ENCODE peak calls at places on chromosomes 4 and X, in nine cellular contexts. R is caudate nucleus, N is mammary epithelial cell, T is RKO, P is astrocyte, W is retina, F is NCI-H1436, H is H4, L is fibroblast of mammary gland. Q is an unnamed sample.

GRCh38 chrX:113330416-113330815 is 489.8 kb upstream of the AMOT start:
- DNase-seq in R (no peak), T (no peak), H (no peak), F (no peak), W (no peak), L (peak), N (peak), P (no peak), Q (no peak)

GRCh38 chrX:151694661-151695582 is at the start of gene PRRG3:
- DNase-seq in H (no peak), T (no peak), L (no peak), W (peak), F (no peak), R (no peak), P (no peak), N (no peak), Q (no peak)

GRCh38 chr4:29243054-29243453 is 1477.1 kb upstream of the PCDH7 start:
- DNase-seq in N (no peak), H (no peak), R (no peak), F (no peak), P (no peak), T (no peak), W (no peak), L (no peak), Q (no peak)

GRCh38 chr4:168501407-168501806 is 4.6 kb downstream of the PALLD start:
- DNase-seq in W (no peak), P (no peak), H (no peak), R (no peak), N (no peak), L (no peak), T (no peak), F (no peak), Q (no peak)

GRCh38 chr4:608236-608635 is 17.1 kb upstream of the PDE6B start:
- DNase-seq in P (no peak), R (no peak), L (no peak), F (no peak), T (no peak), H (no peak), N (no peak), W (no peak), Q (no peak)

GRCh38 chr4:39453738-39454137 is 5.0 kb downstream of the RPL9 start:
- DNase-seq in R (no peak), N (no peak), P (no peak), T (no peak), F (no peak), H (no peak), L (no peak), W (no peak), Q (no peak)

GRCh38 chrX:121755541-121755940 is 708.1 kb downstream of the GLUD2 start:
- DNase-seq in T (no peak), L (peak), P (peak), N (peak), F (no peak), R (no peak), H (no peak), W (no peak), Q (no peak)

GRCh38 chrX:23246001-23246400 is 88.6 kb upstream of the PTCHD1 start:
- DNase-seq in R (no peak), N (peak), L (no peak), P (peak), H (peak), F (no peak), T (no peak), W (no peak), Q (peak)

GRCh38 chr4:99076292-99076976 is 12.2 kb downstream of the ADH5 start:
- DNase-seq in H (no peak), P (no peak), T (no peak), L (no peak), N (no peak), F (no peak), R (no peak), W (no peak), Q (no peak)

GRCh38 chr4:96342790-96343455 is 503.0 kb downstream of the PDHA2 start:
- DNase-seq in R (no peak), P (no peak), F (no peak), T (no peak), L (no peak), W (no peak), N (no peak), H (no peak), Q (no peak)

GRCh38 chrX:129227376-129227775 is 295.9 kb downstream of the SMARCA1 start:
- DNase-seq in T (no peak), H (no peak), N (no peak), L (no peak), F (no peak), W (no peak), R (no peak), P (no peak), Q (no peak)

GRCh38 chrX:39850630-39851152 is 247.1 kb downstream of the BCOR start:
- DNase-seq in N (no peak), W (no peak), L (peak), T (no peak), R (no peak), H (peak), P (peak), F (no peak), Q (peak)

GRCh38 chrX:106022238-106022637 is 16.3 kb downstream of the SERPINA7 start:
- DNase-seq in W (no peak), H (no peak), N (no peak), L (no peak), P (no peak), F (no peak), T (no peak), R (no peak), Q (no peak)

GRCh38 chr4:173169428-173170209 is 1.0 kb downstream of the GALNT7 start:
- DNase-seq in N (peak), R (peak), H (no peak), F (peak), T (peak), P (peak), L (peak), W (peak), Q (peak)

GRCh38 chr4:142322996-142323395 is 523.1 kb downstream of the INPP4B start:
- DNase-seq in W (no peak), R (no peak), N (no peak), F (no peak), H (no peak), P (no peak), T (no peak), L (no peak), Q (no peak)

GRCh38 chrX:115372026-115372610 is 82.6 kb downstream of the LUZP4 start:
- DNase-seq in H (peak), T (peak), P (peak), N (peak), R (no peak), F (no peak), W (peak), L (peak), Q (peak)

GRCh38 chrX:23634181-23634580 is 33.1 kb upstream of the PRDX4 start:
- DNase-seq in P (no peak), H (no peak), F (no peak), W (no peak), R (no peak), N (peak), T (peak), L (peak), Q (peak)

GRCh38 chr4:3516836-3517730 is 15.1 kb downstream of the LRPAP1 start:
- DNase-seq in T (no peak), R (no peak), W (no peak), H (no peak), F (no peak), L (no peak), P (no peak), N (no peak), Q (no peak)

GRCh38 chr4:14308229-14308651 is 680.7 kb upstream of the BOD1L1 start:
- DNase-seq in R (no peak), N (peak), H (no peak), W (no peak), P (no peak), T (no peak), F (no peak), L (no peak), Q (no peak)

GRCh38 chr4:108029321-108029720 is 39.6 kb downstream of the HADH start:
- DNase-seq in H (no peak), R (no peak), F (no peak), L (no peak), W (no peak), P (no peak), N (no peak), T (no peak), Q (no peak)

Q was measured in iris pigment epithelial cell.